ENCODE peak calls at places on chromosome 2, in seven cellular contexts. K, I, A, N, E, O and F are unnamed samples.

GRCh38 chr2:109162999-109163398 is 34.0 kb downstream of the SH3RF3 start:
- DNase-seq in K (peak), I (no peak), A (peak), N (peak), E (no peak), O (no peak), F (no peak)

GRCh38 chr2:96685592-96686459 is 43.3 kb downstream of the FER1L5 start:
- DNase-seq in K (peak), I (no peak), A (peak), N (no peak), E (no peak), O (no peak), F (no peak)

GRCh38 chr2:28339516-28340175 is 53.0 kb upstream of the FOSL2 start:
- DNase-seq in K (peak), I (no peak), A (no peak), N (no peak), E (no peak), O (no peak), F (no peak)

GRCh38 chr2:162016080-162016479 is 57.9 kb downstream of the DPP4 start:
- DNase-seq in K (no peak), I (no peak), A (no peak), N (no peak), E (no peak), O (no peak), F (no peak)

GRCh38 chr2:64212346-64212745 is 68.1 kb upstream of the PELI1 start:
- DNase-seq in K (no peak), I (peak), A (peak), N (no peak), E (no peak), O (peak), F (peak)

GRCh38 chr2:96806468-96807126 is 9.5 kb upstream of the CNNM3 start:
- DNase-seq in K (no peak), I (peak), A (no peak), N (no peak), E (peak), O (no peak), F (no peak)

GRCh38 chr2:182668671-182669070 is 47.4 kb upstream of the DNAJC10 start:
- DNase-seq in K (no peak), I (no peak), A (peak), N (no peak), E (no peak), O (peak), F (no peak)

GRCh38 chr2:59879700-59880131 is 673.7 kb downstream of the BCL11A start:
- DNase-seq in K (no peak), I (no peak), A (no peak), N (no peak), E (no peak), O (no peak), F (no peak)

GRCh38 chr2:212227755-212228154 is 310.8 kb downstream of the ERBB4 start:
- DNase-seq in K (peak), I (no peak), A (peak), N (no peak), E (no peak), O (peak), F (peak)

GRCh38 chr2:14427982-14428567 is 204.4 kb upstream of the LRATD1 start:
- DNase-seq in K (no peak), I (no peak), A (peak), N (no peak), E (no peak), O (peak), F (peak)

GRCh38 chr2:61538920-61539559 is 884 bp upstream of the XPO1 start:
- DNase-seq in K (peak), I (peak), A (peak), N (peak), E (peak), O (peak), F (peak)

GRCh38 chr2:171798156-171798815 is 95.8 kb downstream of the SLC25A12 start:
- DNase-seq in K (no peak), I (no peak), A (peak), N (no peak), E (no peak), O (peak), F (peak)

GRCh38 chr2:62966995-62967394 is 83.6 kb upstream of the OTX1 start:
- DNase-seq in K (no peak), I (no peak), A (no peak), N (no peak), E (no peak), O (peak), F (no peak)

GRCh38 chr2:97697252-97698235 is 15.8 kb upstream of the ZAP70 start:
- DNase-seq in K (peak), I (peak), A (peak), N (peak), E (peak), O (peak), F (peak)

GRCh38 chr2:68548396-68548795 is 81.0 kb downstream of the APLF start:
- DNase-seq in K (no peak), I (no peak), A (peak), N (no peak), E (no peak), O (peak), F (peak)

GRCh38 chr2:38155-38554 is 8.2 kb downstream of the FAM110C start:
- DNase-seq in K (no peak), I (no peak), A (no peak), N (no peak), E (no peak), O (peak), F (no peak)

GRCh38 chr2:28644760-28645159 is 106.9 kb upstream of the PPP1CB start:
- DNase-seq in K (peak), I (no peak), A (peak), N (no peak), E (no peak), O (no peak), F (peak)

GRCh38 chr2:30127016-30127893 is 19.6 kb upstream of the YPEL5 start:
- DNase-seq in K (no peak), I (no peak), A (peak), N (no peak), E (no peak), O (peak), F (peak)

GRCh38 chr2:49174755-49175154 is 20.4 kb upstream of the FSHR start:
- DNase-seq in K (no peak), I (no peak), A (no peak), N (no peak), E (no peak), O (no peak), F (no peak)

GRCh38 chr2:181239400-181239799 is 217.8 kb upstream of the ITGA4 start:
- DNase-seq in K (no peak), I (peak), A (no peak), N (no peak), E (no peak), O (peak), F (no peak)

GRCh38 chr2:97731274-97732050 is 18.1 kb downstream of the ZAP70 start:
- DNase-seq in K (peak), I (no peak), A (no peak), N (no peak), E (no peak), O (no peak), F (no peak)

GRCh38 chr2:105449083-105449482 is 50.2 kb upstream of the FHL2 start:
- DNase-seq in K (no peak), I (no peak), A (no peak), N (no peak), E (no peak), O (peak), F (no peak)

GRCh38 chr2:190408538-190409271 is 550 bp downstream of the MFSD6 start:
- DNase-seq in K (peak), I (peak), A (peak), N (peak), E (peak), O (peak), F (peak)

GRCh38 chr2:134522436-134522835 is 196.4 kb downstream of the TMEM163 start:
- DNase-seq in K (no peak), I (no peak), A (no peak), N (no peak), E (no peak), O (no peak), F (no peak)

GRCh38 chr2:42421157-42421485 is 60.1 kb upstream of the COX7A2L start:
- DNase-seq in K (no peak), I (no peak), A (no peak), N (no peak), E (no peak), O (no peak), F (no peak)

GRCh38 chr2:226674123-226674522 is 125.5 kb downstream of the IRS1 start:
- DNase-seq in K (no peak), I (no peak), A (peak), N (no peak), E (no peak), O (no peak), F (no peak)

GRCh38 chr2:10057231-10058107 is 14.1 kb downstream of the KLF11 start:
- DNase-seq in K (no peak), I (peak), A (peak), N (no peak), E (no peak), O (peak), F (peak)

GRCh38 chr2:149617476-149617875 is 29.9 kb upstream of the MMADHC start:
- DNase-seq in K (no peak), I (no peak), A (peak), N (no peak), E (no peak), O (peak), F (peak)

DNA sequence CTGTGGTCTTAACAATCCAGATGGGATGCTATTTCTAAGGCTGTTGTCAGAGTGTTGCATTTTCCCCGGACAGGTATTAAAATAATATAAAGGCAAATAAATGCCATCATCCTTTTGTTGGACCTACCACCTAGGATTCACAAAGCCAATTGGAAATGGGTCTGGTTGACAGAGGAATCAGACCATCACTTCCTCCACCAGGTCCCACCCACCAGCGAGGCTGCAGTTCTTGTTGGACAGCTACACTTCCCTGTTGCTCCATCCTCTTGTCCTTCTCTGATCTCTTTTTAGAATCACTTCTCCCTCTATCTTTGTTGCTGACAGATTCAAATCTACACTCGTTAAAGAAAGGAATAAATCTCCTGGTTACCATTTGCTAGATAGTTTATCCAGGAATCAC is 1.1 kb downstream of the TMEM169 start:
- DNase-seq in K (no peak), I (no peak), A (peak), N (no peak), E (no peak), O (peak), F (no peak)
- H3K4me3 ChIP-seq in K (no peak), I (no peak), A (no peak), N (peak), E (peak), O (no peak), F (no peak)

GRCh38 chr2:240127911-240128607 is 8.0 kb downstream of the COPS9 start:
- DNase-seq in K (no peak), I (no peak), A (no peak), N (no peak), E (no peak), O (no peak), F (no peak)

GRCh38 chr2:240130393-240131195 is 5.5 kb downstream of the COPS9 start:
- DNase-seq in K (peak), I (no peak), A (no peak), N (no peak), E (no peak), O (no peak), F (no peak)

GRCh38 chr2:240128608-240129144 is 7.4 kb downstream of the COPS9 start:
- DNase-seq in K (peak), I (no peak), A (no peak), N (no peak), E (no peak), O (peak), F (no peak)

GRCh38 chr2:240129731-240130392 is 6.2 kb downstream of the COPS9 start:
- DNase-seq in K (peak), I (no peak), A (no peak), N (no peak), E (no peak), O (no peak), F (no peak)

DNA sequence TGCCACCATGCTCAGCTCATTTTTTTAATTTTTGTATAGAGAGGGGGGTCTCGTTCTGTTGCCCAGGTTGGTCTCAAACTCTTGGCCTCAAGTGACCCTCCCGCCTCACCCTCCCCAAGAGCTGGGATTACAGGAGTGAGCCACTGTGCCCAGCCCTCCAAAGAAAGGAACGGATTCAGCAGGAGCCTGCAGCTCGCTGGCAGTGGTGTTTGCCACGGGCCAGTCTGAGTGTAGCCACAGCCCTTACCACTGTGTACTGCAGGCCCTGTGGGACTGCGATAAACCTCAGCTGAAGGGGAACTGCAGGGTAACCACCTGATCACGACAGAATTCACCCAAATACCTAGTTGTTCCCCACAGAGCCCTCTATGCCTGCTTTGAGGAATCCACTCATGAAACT is 6.8 kb downstream of the COPS9 start:
- DNase-seq in K (peak), I (no peak), A (no peak), N (no peak), E (no peak), O (no peak), F (no peak)
- TF ChIP-seq CTCF in K (no peak), I (no peak), A (no peak), N (no peak), E (no peak), O (no peak), F (no peak)

DNA sequence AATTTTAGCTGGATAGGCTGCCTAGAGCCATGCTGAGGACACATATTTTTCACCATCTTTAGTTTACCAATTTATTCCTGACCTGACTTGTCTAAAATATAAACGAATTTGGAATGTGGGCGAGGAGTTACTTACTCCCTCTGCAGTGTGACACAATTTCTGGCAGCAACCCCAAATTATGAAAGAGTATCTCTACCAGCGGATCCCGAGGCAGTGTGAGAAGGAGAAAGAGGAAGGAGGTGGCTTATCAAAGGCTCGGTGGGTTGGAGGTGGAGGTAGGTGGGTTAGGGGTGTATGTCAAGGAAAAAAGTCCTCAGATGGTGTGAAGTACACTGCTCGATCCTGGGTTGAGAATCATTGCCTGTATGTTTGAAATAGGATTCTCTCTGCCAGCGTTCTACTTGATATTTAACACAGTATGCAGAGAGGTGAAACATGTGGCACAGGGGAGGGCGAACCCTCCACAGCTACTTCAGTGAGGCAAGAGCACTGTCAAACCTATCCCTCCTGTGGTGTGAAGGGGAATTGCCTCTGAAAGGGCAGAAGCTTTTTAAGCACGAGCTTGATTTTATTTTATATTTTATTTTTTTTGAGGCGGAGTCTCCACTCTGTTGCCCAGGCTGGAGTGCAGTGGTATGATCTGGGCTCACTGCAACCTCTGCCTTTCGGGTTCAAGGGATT is 76.0 kb downstream of the RFTN2 start:
- DNase-seq in K (no peak), I (peak), A (peak), N (no peak), E (peak), O (peak), F (peak)
- H3K4me3 ChIP-seq in K (no peak), I (no peak), A (no peak), N (no peak), E (no peak), O (peak), F (no peak)

DNA sequence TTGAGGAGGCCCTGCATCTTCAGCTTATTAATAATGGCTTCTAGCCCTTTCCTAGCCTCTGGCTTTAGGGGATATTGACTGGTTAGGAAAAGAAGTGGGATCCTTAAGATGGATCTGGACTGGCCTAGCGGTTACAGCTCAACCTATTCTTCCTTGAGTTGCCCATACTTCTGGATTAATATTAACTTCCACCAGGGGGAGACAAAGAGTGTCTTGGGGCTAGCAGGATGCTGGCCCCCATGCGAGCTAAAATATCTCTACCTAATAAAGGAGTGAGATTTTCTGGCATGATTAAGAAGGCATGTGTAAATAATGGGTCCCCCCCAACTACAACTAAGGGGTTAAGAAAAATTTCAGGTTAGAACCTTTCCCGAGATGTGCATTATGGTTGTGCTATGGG is 23.2 kb upstream of the PLA2R1 start:
- DNase-seq in K (no peak), I (no peak), A (no peak), N (no peak), E (no peak), O (no peak), F (no peak)
- TF ChIP-seq CTCF in K (no peak), I (peak), A (no peak), N (no peak), E (no peak), O (peak), F (peak)

GRCh38 chr2:170711774-170712652 is 3.1 kb upstream of the SP5 start:
- DNase-seq in K (no peak), I (no peak), A (no peak), N (no peak), E (no peak), O (no peak), F (no peak)
- H3K4me3 ChIP-seq in K (no peak), I (no peak), A (no peak), N (no peak), E (no peak), O (no peak), F (no peak)

DNA sequence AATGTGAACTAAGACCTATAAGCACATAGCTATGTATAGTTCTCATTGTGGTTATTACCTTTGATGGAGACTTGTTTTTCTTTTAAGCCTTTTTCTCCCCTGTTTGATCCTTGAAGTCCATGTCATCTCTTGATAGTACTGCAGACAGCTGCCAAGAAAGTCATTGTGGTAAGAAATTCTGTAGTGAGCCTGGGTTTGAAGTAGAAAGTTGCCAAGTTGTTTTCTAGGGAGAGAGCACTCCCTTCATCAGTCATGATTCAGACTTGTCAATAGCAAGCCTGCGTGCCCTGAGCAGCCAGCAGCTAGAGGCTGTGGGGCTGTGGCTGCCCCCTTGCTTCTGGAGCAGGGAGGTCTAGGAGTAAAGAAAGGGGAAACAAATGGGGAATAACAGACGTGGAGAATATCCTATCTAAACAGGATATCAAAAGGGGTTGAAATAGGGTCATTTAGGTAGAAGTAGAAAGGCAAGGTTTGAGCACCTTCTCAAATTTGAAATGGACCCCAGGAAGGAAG is 8.4 kb downstream of the SP5 start:
- DNase-seq in K (no peak), I (no peak), A (peak), N (no peak), E (no peak), O (no peak), F (no peak)
- TF ChIP-seq CTCF in K (no peak), I (no peak), A (no peak), N (no peak), E (no peak), O (no peak), F (no peak)